ENCODE peak calls at places on chromosomes 6 and 20, in five cellular contexts. E is osteoblast, V is AG04449, T is cardiac fibroblast, M is epithelial cell of esophagus. C is an unnamed sample.

GRCh38 chr6:136415351-136416005 is 125.8 kb upstream of the BCLAF1 start:
- DNase-seq in E (no peak), V (no peak), T (peak), M (peak), C (peak)

GRCh38 chr6:56246941-56247653 is at the start of gene COL21A1:
- DNase-seq in E (peak), V (no peak), T (peak), M (peak), C (no peak)

GRCh38 chr6:65638047-65638831 is 68.8 kb downstream of the EYS start:
- DNase-seq in E (no peak), V (no peak), T (no peak), M (no peak), C (peak)

GRCh38 chr6:73644941-73645591 is 8.7 kb downstream of the SLC17A5 start:
- DNase-seq in E (no peak), V (no peak), T (no peak), M (no peak), C (no peak)

GRCh38 chr6:47700051-47700450 is 1.7 kb downstream of the ADGRF4 start:
- DNase-seq in E (no peak), V (no peak), T (peak), M (peak), C (no peak)

GRCh38 chr6:94953867-94954631 is 623.3 kb upstream of the MANEA start:
- DNase-seq in E (no peak), V (no peak), T (no peak), M (no peak), C (no peak)

GRCh38 chr20:40481337-40481736 is 207.7 kb downstream of the MAFB start:
- DNase-seq in E (no peak), V (no peak), T (no peak), M (no peak), C (no peak)

GRCh38 chr6:149236584-149236983 is 80.9 kb upstream of the TAB2 start:
- DNase-seq in E (peak), V (no peak), T (peak), M (no peak), C (no peak)

GRCh38 chr6:160013987-160014868 is 45.3 kb downstream of the IGF2R start:
- DNase-seq in E (no peak), V (no peak), T (no peak), M (no peak), C (peak)

GRCh38 chr6:87993331-87993730 is 54.3 kb upstream of the SPACA1 start:
- DNase-seq in E (no peak), V (no peak), T (no peak), M (no peak), C (no peak)

GRCh38 chr6:95685817-95686216 is 108.5 kb downstream of the MANEA start:
- DNase-seq in E (no peak), V (no peak), T (no peak), M (no peak), C (no peak)

GRCh38 chr6:144104898-144105487 is 9.6 kb upstream of the SF3B5 start:
- DNase-seq in E (peak), V (peak), T (peak), M (peak), C (peak)

GRCh38 chr20:36181934-36182603 is 27.5 kb downstream of the EPB41L1 start:
- DNase-seq in E (peak), V (no peak), T (peak), M (no peak), C (peak)

GRCh38 chr20:49029203-49029602 is 16.9 kb upstream of the CSE1L start:
- DNase-seq in E (peak), V (peak), T (peak), M (no peak), C (no peak)

GRCh38 chr20:14984768-14985622 is 647.6 kb upstream of the FLRT3 start:
- DNase-seq in E (no peak), V (no peak), T (no peak), M (no peak), C (no peak)

GRCh38 chr6:141483561-141484061 is 649.1 kb upstream of the GJE1 start:
- DNase-seq in E (peak), V (peak), T (peak), M (peak), C (peak)

GRCh38 chr20:64053841-64054661 is 4.6 kb upstream of the SOX18 start:
- DNase-seq in E (peak), V (no peak), T (peak), M (no peak), C (no peak)

GRCh38 chr6:154230910-154231595 is 125.5 kb downstream of the IPCEF1 start:
- DNase-seq in E (no peak), V (no peak), T (no peak), M (no peak), C (no peak)

DNA sequence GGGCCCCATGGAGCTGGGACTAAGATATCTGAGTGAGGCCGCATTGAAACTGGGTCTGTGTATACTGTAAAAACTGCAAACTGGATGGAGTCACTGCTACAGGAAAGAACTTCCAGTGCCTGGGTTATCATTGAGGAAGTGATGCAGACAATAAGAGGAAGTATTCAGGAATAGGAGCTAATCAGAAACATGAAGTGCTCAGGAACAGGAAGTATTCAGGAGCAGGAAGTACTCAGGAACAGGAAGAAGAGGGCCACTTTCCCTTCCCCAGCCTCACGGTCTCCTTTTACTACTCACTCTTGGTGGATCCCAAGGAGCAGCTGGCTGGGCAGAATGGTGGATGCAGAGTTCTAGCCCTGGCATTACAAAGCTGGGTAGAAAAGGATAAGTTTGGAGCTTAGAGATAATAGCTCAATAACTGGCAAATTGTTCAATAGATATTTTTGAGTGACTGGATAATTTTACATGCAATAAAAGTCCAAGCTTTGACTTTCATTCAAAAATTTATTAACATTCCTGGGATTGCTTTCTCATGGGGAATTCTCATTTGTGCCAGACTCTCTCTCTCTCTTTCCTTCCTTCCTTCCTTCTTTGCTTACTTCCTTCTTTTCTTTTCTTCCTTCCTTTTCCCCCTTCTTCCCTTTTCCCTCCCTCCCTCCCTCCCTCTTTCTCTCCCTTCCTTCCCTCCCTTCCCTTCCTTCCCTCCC is 82.2 kb upstream of the PAX1 start:
- DNase-seq in E (no peak), V (no peak), T (no peak), M (no peak), C (peak)
- H3K4me3 ChIP-seq in E (no peak), V (no peak), T (no peak), M (no peak), C (no peak)

GRCh38 chr6:133243723-133244122 is 2.6 kb downstream of the EYA4 start:
- DNase-seq in E (no peak), V (no peak), T (no peak), M (no peak), C (no peak)

GRCh38 chr6:133241088-133241900 is at the start of gene EYA4:
- DNase-seq in E (peak), V (no peak), T (peak), M (peak), C (no peak)

GRCh38 chr6:133244502-133244901 is 3.3 kb downstream of the EYA4 start:
- DNase-seq in E (no peak), V (no peak), T (no peak), M (no peak), C (no peak)

GRCh38 chr6:133241901-133242760 is 974 bp downstream of the EYA4 start:
- DNase-seq in E (peak), V (no peak), T (peak), M (peak), C (no peak)

DNA sequence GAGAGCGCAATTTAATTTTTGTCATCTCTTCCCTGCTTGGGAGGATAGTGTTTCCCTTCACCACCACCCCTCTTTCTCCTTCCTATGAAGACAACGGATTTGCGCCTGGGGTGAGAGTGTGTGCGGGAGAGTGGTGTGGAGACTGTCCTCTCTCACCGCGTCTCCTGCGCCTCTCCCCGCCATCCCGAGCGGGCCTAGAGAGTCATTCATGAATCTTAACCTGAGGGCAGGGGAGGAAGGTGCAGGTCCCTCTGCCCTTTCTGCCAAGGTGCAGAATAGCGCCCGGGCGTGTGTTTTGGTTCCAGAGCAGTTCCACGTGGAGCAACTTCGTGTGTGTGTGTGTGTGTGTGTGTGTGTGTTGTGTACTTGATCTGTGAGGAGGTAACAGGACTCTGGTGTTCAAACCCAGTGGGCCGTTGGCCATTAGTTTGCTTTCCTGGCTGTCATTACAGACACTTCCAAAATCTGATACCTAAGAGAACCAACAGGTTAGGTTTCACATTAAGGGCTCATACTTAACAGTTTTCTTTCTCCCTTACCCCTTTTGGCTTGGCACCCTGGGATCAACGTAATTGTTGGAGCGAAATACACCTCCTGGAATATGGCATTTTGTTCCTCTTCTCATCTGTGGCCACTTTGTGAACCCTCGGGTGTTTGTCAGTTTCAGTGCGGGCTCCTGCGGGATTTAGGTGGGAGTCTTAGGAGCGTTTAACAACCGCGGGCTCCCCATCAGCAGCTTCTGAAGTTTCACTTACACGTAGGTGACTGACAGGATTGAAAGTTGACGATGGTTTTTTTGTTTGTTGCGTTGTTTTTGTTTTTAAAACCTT is 1.8 kb downstream of the EYA4 start:
- DNase-seq in E (peak), V (no peak), T (no peak), M (peak), C (no peak)
- H3K4me3 ChIP-seq in E (peak), V (no peak), T (peak), M (peak), C (no peak)

GRCh38 chr20:53274807-53275206 is 302.6 kb downstream of the TSHZ2 start:
- DNase-seq in E (no peak), V (no peak), T (no peak), M (no peak), C (no peak)
- H3K4me3 ChIP-seq in E (no peak), V (no peak), T (no peak), M (no peak), C (no peak)

GRCh38 chr20:11919571-11919970 is 1.9 kb downstream of the BTBD3 start:
- DNase-seq in E (no peak), V (no peak), T (no peak), M (no peak), C (no peak)
- H3K4me3 ChIP-seq in E (no peak), V (no peak), T (no peak), M (no peak), C (no peak)

DNA sequence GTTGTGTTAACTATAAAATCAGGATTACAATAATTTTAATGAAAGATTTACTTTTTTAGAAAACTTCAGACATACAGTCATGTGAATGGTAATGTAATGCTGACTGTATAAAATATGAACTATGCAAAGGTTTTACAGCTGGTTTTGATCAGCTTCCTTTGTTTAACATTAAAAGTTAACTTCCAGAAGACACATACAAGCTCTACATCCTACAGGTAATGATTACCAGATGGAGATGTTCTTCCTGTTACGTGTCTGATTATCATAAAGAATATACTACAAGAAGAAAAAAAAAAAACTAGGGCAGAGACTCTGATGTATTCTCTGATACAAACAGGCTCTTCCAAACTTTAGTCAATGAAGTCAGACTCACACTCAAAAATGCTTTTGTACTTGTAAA is 251.9 kb upstream of the RUNX2 start:
- DNase-seq in E (no peak), V (peak), T (no peak), M (no peak), C (no peak)
- H3K4me3 ChIP-seq in E (no peak), V (no peak), T (no peak), M (no peak), C (no peak)

GRCh38 chr20:31822421-31823330 is 3.5 kb downstream of the MYLK2 start:
- DNase-seq in E (peak), V (no peak), T (peak), M (peak), C (peak)
- H3K4me3 ChIP-seq in E (peak), V (no peak), T (no peak), M (no peak), C (no peak)

GRCh38 chr6:9404351-9405146 is 969.2 kb upstream of the SLC35B3 start:
- DNase-seq in E (no peak), V (no peak), T (peak), M (no peak), C (no peak)

GRCh38 chr6:9401936-9402335 is 966.6 kb upstream of the SLC35B3 start:
- DNase-seq in E (no peak), V (no peak), T (no peak), M (no peak), C (no peak)

GRCh38 chr6:9397981-9398559 is 962.7 kb upstream of the SLC35B3 start:
- DNase-seq in E (peak), V (no peak), T (peak), M (peak), C (no peak)

GRCh38 chr6:9399916-9400315 is 964.6 kb upstream of the SLC35B3 start:
- DNase-seq in E (no peak), V (no peak), T (no peak), M (peak), C (no peak)

GRCh38 chr6:9398794-9399373 is 963.5 kb upstream of the SLC35B3 start:
- DNase-seq in E (peak), V (no peak), T (peak), M (no peak), C (no peak)
- H3K4me3 ChIP-seq in E (no peak), V (no peak), T (peak), M (no peak), C (no peak)